ENCODE peak calls at places on chromosome 17, in six cellular contexts. One of them, this sample, is unnamed.

GRCh38 chr17:78257810-78258322 is 26.4 kb downstream of the TMEM235 start:
- DNase-seq in SK-N-MC: no peak
- DNase-seq in AG10803: no peak
- DNase-seq in PC-9: no peak
- DNase-seq in K562: no peak
- DNase-seq in sigmoid colon: no peak
- DNase-seq in this sample: no peak

GRCh38 chr17:68561319-68561718 is 39.8 kb downstream of the FAM20A start:
- DNase-seq in PC-9: no peak
- DNase-seq in AG10803: no peak
- DNase-seq in SK-N-MC: no peak
- DNase-seq in sigmoid colon: no peak
- DNase-seq in K562: no peak
- DNase-seq in this sample: no peak

GRCh38 chr17:29682987-29683386 is 60.3 kb upstream of the CORO6 start:
- DNase-seq in SK-N-MC: peak; percentile 80
- DNase-seq in PC-9: no peak
- DNase-seq in AG10803: peak; percentile 29
- DNase-seq in sigmoid colon: no peak
- DNase-seq in K562: no peak
- DNase-seq in this sample: no peak

GRCh38 chr17:40150215-40150614 is 9.9 kb downstream of the CASC3 start:
- DNase-seq in sigmoid colon: no peak
- DNase-seq in K562: no peak
- DNase-seq in SK-N-MC: no peak
- DNase-seq in AG10803: peak; percentile 39
- DNase-seq in PC-9: no peak
- DNase-seq in this sample: peak; percentile 24

GRCh38 chr17:48596735-48597491 is 3.3 kb upstream of the HOXB5 start:
- DNase-seq in AG10803: no peak
- DNase-seq in SK-N-MC: no peak
- DNase-seq in K562: no peak
- DNase-seq in PC-9: no peak
- DNase-seq in sigmoid colon: peak; percentile 75
- DNase-seq in this sample: peak; percentile 72

GRCh38 chr17:44086364-44087311 is 16.1 kb downstream of the G6PC3 start:
- DNase-seq in PC-9: peak; percentile 56
- DNase-seq in AG10803: peak; percentile 88
- DNase-seq in K562: peak; percentile 96
- DNase-seq in SK-N-MC: no peak
- DNase-seq in sigmoid colon: peak; percentile 80
- DNase-seq in this sample: peak; percentile 96

GRCh38 chr17:74037320-74037719 is 166.2 kb upstream of the RPL38 start:
- DNase-seq in sigmoid colon: no peak
- DNase-seq in K562: no peak
- DNase-seq in AG10803: peak; percentile 6
- DNase-seq in SK-N-MC: no peak
- DNase-seq in PC-9: no peak
- DNase-seq in this sample: peak; percentile 15

GRCh38 chr17:82397449-82398335 is 20.5 kb upstream of the HEXD start:
- DNase-seq in PC-9: no peak
- DNase-seq in K562: no peak
- DNase-seq in sigmoid colon: no peak
- DNase-seq in AG10803: no peak
- DNase-seq in SK-N-MC: no peak
- DNase-seq in this sample: no peak

GRCh38 chr17:7579001-7579838 is at the start of gene CD68:
- DNase-seq in SK-N-MC: no peak
- DNase-seq in sigmoid colon: peak; percentile 90
- DNase-seq in AG10803: peak; percentile 90
- DNase-seq in PC-9: peak; percentile 95
- DNase-seq in K562: no peak
- DNase-seq in this sample: peak; percentile 98

GRCh38 chr17:31369266-31369665 is 22.2 kb upstream of the RAB11FIP4 start:
- DNase-seq in K562: no peak
- DNase-seq in PC-9: no peak
- DNase-seq in sigmoid colon: no peak
- DNase-seq in AG10803: peak; percentile 58
- DNase-seq in SK-N-MC: no peak
- DNase-seq in this sample: peak; percentile 29

GRCh38 chr17:79793924-79794304 is 3.0 kb downstream of the CBX8 start:
- DNase-seq in SK-N-MC: no peak
- DNase-seq in K562: peak; percentile 74
- DNase-seq in PC-9: no peak
- DNase-seq in AG10803: no peak
- DNase-seq in sigmoid colon: no peak
- DNase-seq in this sample: no peak

GRCh38 chr17:75689441-75689873 is 22.3 kb downstream of the SAP30BP start:
- DNase-seq in AG10803: no peak
- DNase-seq in K562: no peak
- DNase-seq in SK-N-MC: no peak
- DNase-seq in sigmoid colon: no peak
- DNase-seq in PC-9: peak; percentile 96
- DNase-seq in this sample: no peak

GRCh38 chr17:69819316-69820087 is 255.5 kb upstream of the KCNJ16 start:
- DNase-seq in PC-9: no peak
- DNase-seq in K562: no peak
- DNase-seq in SK-N-MC: no peak
- DNase-seq in AG10803: peak; percentile 82
- DNase-seq in sigmoid colon: no peak
- DNase-seq in this sample: peak; percentile 34

GRCh38 chr17:78172284-78173024 is 4.1 kb downstream of the SYNGR2 start:
- DNase-seq in sigmoid colon: no peak
- DNase-seq in SK-N-MC: no peak
- DNase-seq in AG10803: no peak
- DNase-seq in K562: no peak
- DNase-seq in PC-9: no peak
- DNase-seq in this sample: no peak

GRCh38 chr17:16583781-16584180 is 14.8 kb upstream of the ZNF287 start:
- DNase-seq in SK-N-MC: no peak
- DNase-seq in K562: no peak
- DNase-seq in AG10803: no peak
- DNase-seq in PC-9: no peak
- DNase-seq in sigmoid colon: no peak
- DNase-seq in this sample: no peak
- H3K4me3 ChIP-seq in SK-N-MC: peak overlapping the region; percentile 71
- H3K4me3 ChIP-seq in K562: no peak overlapping the region
- H3K4me3 ChIP-seq in AG10803: no peak overlapping the region
- H3K4me3 ChIP-seq in PC-9: peak overlapping the region; percentile 56
- H3K4me3 ChIP-seq in sigmoid colon: peak overlapping the region; percentile 38
- H3K4me3 ChIP-seq in this sample: no peak overlapping the region

GRCh38 chr17:34665803-34666763 is 86.7 kb downstream of the TMEM132E start:
- DNase-seq in sigmoid colon: no peak
- DNase-seq in AG10803: no peak
- DNase-seq in PC-9: no peak
- DNase-seq in K562: no peak
- DNase-seq in SK-N-MC: no peak
- DNase-seq in this sample: no peak
- H3K4me3 ChIP-seq in sigmoid colon: no peak overlapping the region
- H3K4me3 ChIP-seq in AG10803: no peak overlapping the region
- H3K4me3 ChIP-seq in PC-9: no peak overlapping the region
- H3K4me3 ChIP-seq in K562: no peak overlapping the region
- H3K4me3 ChIP-seq in SK-N-MC: no peak overlapping the region
- H3K4me3 ChIP-seq in this sample: no peak overlapping the region

GRCh38 chr17:59002126-59002525 is 104.6 kb downstream of the TRIM37 start:
- DNase-seq in SK-N-MC: no peak
- DNase-seq in PC-9: no peak
- DNase-seq in sigmoid colon: no peak
- DNase-seq in K562: no peak
- DNase-seq in AG10803: no peak
- DNase-seq in this sample: no peak

GRCh38 chr17:58998871-58999270 is 107.8 kb downstream of the TRIM37 start:
- DNase-seq in K562: no peak
- DNase-seq in SK-N-MC: no peak
- DNase-seq in sigmoid colon: no peak
- DNase-seq in AG10803: no peak
- DNase-seq in PC-9: no peak
- DNase-seq in this sample: no peak

GRCh38 chr17:59002848-59003247 is 103.8 kb downstream of the TRIM37 start:
- DNase-seq in PC-9: no peak
- DNase-seq in sigmoid colon: no peak
- DNase-seq in K562: no peak
- DNase-seq in SK-N-MC: no peak
- DNase-seq in AG10803: peak; percentile 18
- DNase-seq in this sample: no peak

GRCh38 chr17:59000022-59000421 is 106.7 kb downstream of the TRIM37 start:
- DNase-seq in PC-9: no peak
- DNase-seq in SK-N-MC: no peak
- DNase-seq in sigmoid colon: no peak
- DNase-seq in AG10803: no peak
- DNase-seq in K562: no peak
- DNase-seq in this sample: no peak

DNA sequence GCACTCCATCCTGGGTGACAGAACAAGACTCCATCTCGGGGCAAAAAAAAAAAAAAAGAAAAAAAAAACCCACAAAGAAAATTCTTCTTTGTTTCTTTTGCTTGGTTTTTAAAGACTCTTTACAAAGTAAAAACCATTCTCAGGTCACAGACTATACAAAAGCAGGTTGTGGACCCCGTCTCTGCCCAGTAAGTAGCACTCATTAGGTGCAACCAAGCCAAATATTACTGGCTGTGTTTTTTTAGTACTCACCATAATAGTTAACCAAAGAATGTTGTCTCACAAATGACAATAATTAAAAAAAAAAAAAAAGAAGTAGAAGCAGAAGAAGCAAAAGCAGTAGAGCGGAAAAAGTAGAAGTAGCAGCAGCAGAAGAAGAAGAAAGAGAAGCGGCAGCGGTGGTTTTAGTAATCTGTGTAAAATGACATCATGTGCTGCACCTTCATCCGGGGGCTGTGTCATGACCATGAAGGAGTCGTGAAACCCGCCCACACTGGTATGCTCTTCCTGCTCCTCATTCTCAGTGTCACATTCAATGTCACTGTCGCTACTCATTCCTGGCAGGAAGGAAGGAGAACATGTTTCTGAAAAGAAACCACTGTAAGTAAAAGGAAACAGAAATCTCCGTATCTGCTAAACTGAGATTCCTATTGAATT is 105.4 kb downstream of the TRIM37 start:
- DNase-seq in AG10803: peak; percentile 26
- DNase-seq in K562: peak; percentile 23
- DNase-seq in PC-9: no peak
- DNase-seq in sigmoid colon: no peak
- DNase-seq in SK-N-MC: no peak
- DNase-seq in this sample: peak; percentile 38
- H3K4me3 ChIP-seq in AG10803: no peak overlapping the region
- H3K4me3 ChIP-seq in K562: no peak overlapping the region
- H3K4me3 ChIP-seq in PC-9: no peak overlapping the region
- H3K4me3 ChIP-seq in sigmoid colon: no peak overlapping the region
- H3K4me3 ChIP-seq in SK-N-MC: no peak overlapping the region
- H3K4me3 ChIP-seq in this sample: no peak overlapping the region

GRCh38 chr17:266701-267656 is 85.5 kb upstream of the DOC2B start:
- DNase-seq in SK-N-MC: no peak
- DNase-seq in AG10803: no peak
- DNase-seq in K562: no peak
- DNase-seq in sigmoid colon: peak; percentile 75
- DNase-seq in PC-9: no peak
- DNase-seq in this sample: peak; percentile 4
- H3K4me3 ChIP-seq in SK-N-MC: no peak overlapping the region
- H3K4me3 ChIP-seq in AG10803: no peak overlapping the region
- H3K4me3 ChIP-seq in K562: no peak overlapping the region
- H3K4me3 ChIP-seq in sigmoid colon: no peak overlapping the region
- H3K4me3 ChIP-seq in PC-9: no peak overlapping the region
- H3K4me3 ChIP-seq in this sample: no peak overlapping the region

GRCh38 chr17:58369214-58370031 is 17.4 kb upstream of the SUPT4H1 start:
- DNase-seq in SK-N-MC: no peak
- DNase-seq in sigmoid colon: no peak
- DNase-seq in AG10803: no peak
- DNase-seq in K562: no peak
- DNase-seq in PC-9: no peak
- DNase-seq in this sample: no peak
- H3K4me3 ChIP-seq in SK-N-MC: no peak overlapping the region
- H3K4me3 ChIP-seq in sigmoid colon: no peak overlapping the region
- H3K4me3 ChIP-seq in AG10803: no peak overlapping the region
- H3K4me3 ChIP-seq in K562: no peak overlapping the region
- H3K4me3 ChIP-seq in PC-9: no peak overlapping the region
- H3K4me3 ChIP-seq in this sample: no peak overlapping the region

This sample was measured in fibroblast of mammary gland.